ENCODE peak calls at places on chromosomes 16 and 17, in four cellular contexts. B is AG10803; G is CD4-positive, alpha-beta T cell; E is activated CD8-positive, alpha-beta T cell treated with anti-CD3 and anti-CD28 coated beads for 36 hours. C is an unnamed sample.

GRCh38 chr16:84360170-84360569 is 8.2 kb upstream of the ATP2C2 start:
- DNase-seq in E (peak), B (no peak), G (peak), C (no peak)

GRCh38 chr16:29926675-29927522 is 873 bp upstream of the KCTD13 start:
- DNase-seq in G (no peak), E (no peak), B (peak), C (no peak)

GRCh38 chr16:48676836-48677235 is 66.9 kb upstream of the N4BP1 start:
- DNase-seq in E (no peak), B (peak), G (no peak), C (no peak)

GRCh38 chr17:77285594-77286390 is 145.0 kb downstream of the SEC14L1 start:
- DNase-seq in G (no peak), B (peak), E (no peak), C (peak)

GRCh38 chr17:16929281-16929680 is 42.6 kb downstream of the TNFRSF13B start:
- DNase-seq in G (peak), E (no peak), B (no peak), C (peak)

GRCh38 chr17:77137111-77137510 is 3.7 kb upstream of the SEC14L1 start:
- DNase-seq in E (no peak), G (no peak), B (no peak), C (no peak)

GRCh38 chr17:17937450-17937849 is 34.8 kb downstream of the TOM1L2 start:
- DNase-seq in G (no peak), B (no peak), E (no peak), C (no peak)

GRCh38 chr17:44065668-44066203 is 735 bp downstream of the LSM12 start:
- DNase-seq in B (no peak), E (peak), G (no peak), C (no peak)

GRCh38 chr17:12296120-12296727 is 275.5 kb downstream of the MAP2K4 start:
- DNase-seq in E (no peak), B (no peak), G (no peak), C (no peak)

GRCh38 chr16:551210-551609 is 9.0 kb upstream of the PRR35 start:
- DNase-seq in E (no peak), G (no peak), B (no peak), C (no peak)

GRCh38 chr16:50303605-50304466 is 37.5 kb downstream of the ADCY7 start:
- DNase-seq in B (peak), E (no peak), G (no peak), C (peak)

GRCh38 chr17:76179496-76180467 is 38.7 kb upstream of the FOXJ1 start:
- DNase-seq in E (peak), B (peak), G (peak), C (no peak)

GRCh38 chr17:40536731-40537171 is 28.5 kb downstream of the CCR7 start:
- DNase-seq in B (peak), E (peak), G (no peak), C (peak)

GRCh38 chr16:86631441-86631840 is 53.1 kb downstream of the FOXL1 start:
- DNase-seq in B (no peak), G (no peak), E (no peak), C (no peak)

GRCh38 chr16:57601801-57602478 is 26.5 kb upstream of the ADGRG1 start:
- DNase-seq in E (peak), B (no peak), G (no peak), C (peak)

GRCh38 chr16:48556913-48557351 is 53.0 kb downstream of the N4BP1 start:
- DNase-seq in G (no peak), E (peak), B (peak), C (no peak)

DNA sequence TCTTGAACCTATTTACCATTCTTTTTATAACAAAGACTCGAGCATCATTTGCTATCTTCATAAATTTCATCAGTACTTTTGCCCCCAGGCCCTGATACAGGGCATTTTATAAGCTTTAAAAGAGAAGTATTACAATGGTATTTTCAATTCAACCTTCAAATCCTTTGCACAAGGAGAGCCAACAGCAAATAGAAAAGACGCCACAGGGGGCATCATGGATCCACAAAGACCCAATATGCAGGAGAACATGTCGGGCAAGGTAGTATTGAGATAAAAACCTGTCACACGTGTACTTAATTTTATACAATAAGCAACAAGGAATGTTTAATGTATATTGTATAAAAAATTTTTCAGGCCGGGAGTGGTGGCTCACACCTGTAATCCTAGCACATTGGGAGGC is 10.2 kb downstream of the MAP3K14 start:
- DNase-seq in B (no peak), E (no peak), G (no peak), C (no peak)
- TF ChIP-seq CTCF in B (peak), E (no peak), G (no peak), C (peak)

GRCh38 chr17:3906881-3907280 is 9.4 kb downstream of the P2RX1 start:
- DNase-seq in B (no peak), E (no peak), G (no peak), C (no peak)
- TF ChIP-seq CTCF in B (no peak), E (no peak), G (no peak), C (no peak)

GRCh38 chr16:15765880-15766279 is 90.9 kb downstream of the MYH11 start:
- DNase-seq in B (peak), E (peak), G (peak), C (no peak)
- TF ChIP-seq CTCF in B (peak), E (peak), G (peak), C (peak)

GRCh38 chr17:34527121-34527907 is 52.1 kb upstream of the TMEM132E start:
- DNase-seq in B (no peak), G (no peak), E (no peak), C (no peak)

GRCh38 chr17:34533811-34534527 is 45.4 kb upstream of the TMEM132E start:
- DNase-seq in E (no peak), B (no peak), G (no peak), C (no peak)

GRCh38 chr17:34527908-34528470 is 51.4 kb upstream of the TMEM132E start:
- DNase-seq in G (no peak), B (no peak), E (peak), C (no peak)
- TF ChIP-seq CTCF in G (no peak), B (no peak), E (no peak), C (peak)

DNA sequence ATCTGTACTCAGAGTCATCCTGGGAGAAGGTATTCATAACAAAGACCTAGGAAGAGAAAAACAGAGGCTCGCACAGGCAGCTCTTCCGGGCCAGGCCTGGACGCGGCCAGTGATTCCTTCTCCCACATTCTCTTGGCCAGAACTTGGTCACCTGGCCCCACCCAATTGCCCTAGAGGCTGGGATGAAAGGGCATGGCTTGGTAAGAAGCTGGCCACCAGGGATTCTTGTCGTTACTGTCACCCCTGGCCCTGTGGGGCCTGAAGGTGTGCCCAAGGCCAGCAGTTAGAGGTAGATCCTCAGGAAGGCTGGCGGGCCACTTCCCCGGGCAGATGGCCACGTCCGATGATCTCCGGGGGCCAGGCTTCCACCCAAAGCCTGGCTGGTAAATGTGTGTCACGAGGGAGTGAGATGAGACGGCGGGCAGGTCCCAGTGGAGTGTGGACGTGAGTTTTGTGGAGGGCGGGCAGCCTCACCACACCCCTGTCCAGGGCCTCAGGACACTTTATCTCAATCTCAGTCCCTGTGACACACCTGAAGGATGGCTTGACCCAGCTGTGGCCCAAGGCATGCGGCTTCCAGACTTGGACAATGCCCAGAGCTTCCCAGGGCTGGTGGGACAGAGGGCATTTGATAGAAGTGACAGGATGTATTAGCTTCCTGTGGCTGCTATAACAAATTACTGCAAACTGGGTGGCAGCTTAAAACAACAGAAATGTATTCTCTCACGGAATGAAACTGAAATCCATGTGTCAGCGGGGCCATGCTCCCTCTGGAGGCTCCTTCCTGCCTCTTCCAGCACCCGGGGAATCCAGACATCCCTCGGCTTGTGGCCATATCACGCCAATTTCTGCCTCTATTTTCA is 66.3 kb upstream of the GSE1 start:
- DNase-seq in G (no peak), E (no peak), B (no peak), C (no peak)
- TF ChIP-seq CTCF in G (no peak), E (no peak), B (peak), C (peak)

DNA sequence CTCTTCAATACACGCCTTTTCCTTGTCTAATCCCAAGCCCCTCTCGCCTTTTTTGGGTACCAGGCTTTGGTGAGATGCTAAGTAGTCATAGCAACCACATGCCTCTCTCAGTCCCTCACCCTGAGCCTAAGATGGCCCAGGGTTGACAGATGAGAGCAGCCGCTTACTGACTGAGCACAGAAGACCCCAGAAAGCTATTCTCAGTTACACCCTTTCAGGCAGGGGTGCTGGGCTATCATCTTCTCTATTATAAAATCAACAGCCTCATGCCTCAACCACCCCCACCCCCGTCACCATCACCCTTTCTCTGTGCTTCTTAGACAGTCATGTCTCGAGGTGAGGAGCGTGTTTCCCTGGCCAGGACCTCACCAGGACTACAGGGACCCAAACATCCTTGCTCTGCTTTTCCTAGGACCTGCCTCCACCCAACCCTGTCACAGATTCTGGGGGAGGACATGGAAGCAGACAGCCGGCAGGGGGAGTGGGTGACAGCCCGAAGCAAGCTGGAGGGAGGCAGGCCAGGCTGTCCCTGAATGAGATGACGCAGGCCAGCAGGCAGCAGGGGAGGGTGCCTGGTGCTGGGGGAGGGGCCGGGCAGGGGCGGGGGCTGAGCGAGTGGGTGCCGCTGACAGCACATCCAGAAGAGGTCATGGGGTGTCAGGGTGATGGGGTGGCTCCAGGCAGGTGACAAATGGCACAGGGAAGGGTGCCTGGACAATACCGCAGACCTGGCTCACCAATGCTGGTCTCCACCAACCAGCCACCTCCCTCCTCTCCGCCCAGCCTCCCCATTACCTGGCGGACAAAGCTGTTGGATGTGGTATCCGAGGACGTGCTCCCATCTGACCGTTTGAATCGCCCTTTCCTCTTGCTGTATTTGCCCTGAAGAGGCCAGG is 3.1 kb downstream of the CACNB1 start:
- DNase-seq in G (no peak), B (peak), E (no peak), C (no peak)
- TF ChIP-seq CTCF in G (no peak), B (peak), E (no peak), C (peak)

GRCh38 chr16:20956319-20956718 is 55.7 kb downstream of the LYRM1 start:
- DNase-seq in G (no peak), B (peak), E (no peak), C (no peak)
- TF ChIP-seq CTCF in G (no peak), B (no peak), E (no peak), C (peak)

DNA sequence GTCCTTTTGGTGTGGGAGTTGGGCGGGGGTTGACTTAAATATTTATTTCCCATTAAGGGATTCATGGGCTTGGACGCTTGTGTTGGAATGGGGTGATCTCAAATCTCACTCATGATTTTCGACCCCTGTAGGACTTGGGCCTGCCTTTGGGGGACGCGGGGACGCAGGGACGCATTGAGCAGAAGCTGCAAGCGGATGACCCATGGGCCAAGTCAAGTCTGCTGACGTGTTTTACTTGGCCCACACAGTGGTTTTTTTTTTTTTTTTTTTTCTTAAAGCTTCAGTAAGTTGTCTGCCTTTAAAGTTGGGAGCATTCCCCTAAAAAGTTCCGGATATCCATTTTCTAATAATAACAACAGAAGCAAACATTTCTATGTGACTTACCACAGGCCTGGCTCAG is 29.0 kb downstream of the CMIP start:
- DNase-seq in B (no peak), E (no peak), G (no peak), C (no peak)
- TF ChIP-seq CTCF in B (no peak), E (no peak), G (no peak), C (no peak)

DNA sequence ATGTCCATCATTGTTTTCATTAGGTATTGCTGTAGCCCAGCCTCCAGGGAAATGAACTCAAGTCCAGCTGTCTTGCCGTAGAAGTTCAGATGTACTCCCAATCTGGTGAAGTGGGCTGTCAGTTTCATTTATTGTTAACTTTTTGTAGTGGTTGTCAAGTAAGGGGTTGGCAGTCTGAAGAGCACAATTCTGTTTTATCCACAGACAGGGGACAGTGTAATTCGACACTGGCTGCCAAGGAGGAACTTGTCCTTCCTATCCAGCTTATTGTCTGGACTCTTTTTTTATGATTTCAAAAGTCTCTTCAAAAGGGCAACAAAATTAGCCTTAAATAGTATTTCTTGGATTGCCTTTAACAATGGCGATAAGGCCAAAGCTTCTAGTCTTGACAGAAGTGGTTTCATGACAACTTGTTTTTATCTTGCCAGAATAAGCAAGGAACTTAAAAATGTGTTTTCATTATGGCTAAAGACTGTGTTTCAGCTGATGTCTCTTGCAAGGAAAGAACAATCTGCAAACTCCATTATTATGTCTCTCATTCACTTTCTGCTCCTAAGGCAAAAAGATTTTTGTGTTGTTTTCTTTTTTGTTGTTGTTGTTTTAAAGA is 73.9 kb upstream of the TANC2 start:
- DNase-seq in E (no peak), G (no peak), B (no peak), C (no peak)
- TF ChIP-seq CTCF in E (no peak), G (no peak), B (no peak), C (no peak)

GRCh38 chr16:64952177-64952576 is 169.7 kb downstream of the CDH11 start:
- DNase-seq in E (no peak), B (peak), G (no peak), C (no peak)

GRCh38 chr16:64950262-64950661 is 171.6 kb downstream of the CDH11 start:
- DNase-seq in G (no peak), E (no peak), B (no peak), C (no peak)

GRCh38 chr16:64950731-64951130 is 171.1 kb downstream of the CDH11 start:
- DNase-seq in B (no peak), E (no peak), G (no peak), C (peak)

GRCh38 chr16:64951681-64952080 is 170.2 kb downstream of the CDH11 start:
- DNase-seq in E (no peak), B (peak), G (no peak), C (no peak)

DNA sequence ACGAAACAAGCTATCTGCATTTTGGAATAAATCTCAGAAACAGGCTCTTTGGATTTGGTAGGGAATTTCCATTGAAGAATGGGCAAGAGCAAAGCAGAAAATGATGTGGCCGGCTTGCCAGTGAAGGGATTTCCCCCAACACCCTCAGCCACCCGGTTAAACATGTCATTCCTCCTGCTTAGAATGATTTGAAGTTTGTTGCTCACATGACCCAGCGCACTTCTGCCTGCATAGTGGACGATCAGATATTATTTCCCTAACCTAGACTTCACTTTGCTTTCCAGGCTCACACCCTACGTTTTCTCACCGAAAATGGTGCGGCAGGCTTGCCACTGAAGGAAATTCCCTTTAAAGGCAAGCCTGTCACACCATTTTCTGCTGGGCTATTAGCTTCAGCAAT is 170.7 kb downstream of the CDH11 start:
- DNase-seq in E (no peak), G (no peak), B (no peak), C (no peak)
- TF ChIP-seq CTCF in E (no peak), G (no peak), B (no peak), C (no peak)